ENCODE peak calls at places on chromosomes 6 and 20, in five cellular contexts. W is activated naive CD8-positive, alpha-beta T cell treated with anti-CD3 and anti-CD28 coated beads, Interleukin-2, amount 50 U/mL, for 24 hours; U is stimulated activated CD4-positive, alpha-beta T cell treated with anti-CD3 and anti-CD28 coated beads, Interleukin-4, amount 100 ng/mL, for 48 hours; B is aorta; I is NCI-H1436. A is an unnamed sample.

GRCh38 chr6:150567360-150567759 is 32.3 kb upstream of the PLEKHG1 start:
- DNase-seq in W (no peak), U (no peak), B (no peak), I (no peak), A (no peak)

GRCh38 chr20:4896119-4896700 is 105.1 kb downstream of the SLC23A2 start:
- DNase-seq in W (no peak), U (no peak), B (no peak), I (no peak), A (no peak)

GRCh38 chr6:160950507-160950906 is 41.1 kb upstream of the MAP3K4 start:
- DNase-seq in W (no peak), U (no peak), B (no peak), I (no peak), A (no peak)

GRCh38 chr6:32181148-32181702 is 2.8 kb downstream of the AGER start:
- DNase-seq in W (no peak), U (no peak), B (peak; percentile 60), I (no peak), A (no peak)

GRCh38 chr6:137589067-137589848 is 95.1 kb upstream of the OLIG3 start:
- DNase-seq in W (peak; percentile 11), U (peak; percentile 36), B (no peak), I (peak; percentile 5), A (no peak)

GRCh38 chr6:113858067-113858604 is 991 bp downstream of the MARCKS start:
- DNase-seq in W (peak; percentile 16), U (no peak), B (no peak), I (peak; percentile 57), A (peak; percentile 15)

GRCh38 chr6:81476881-81477280 is 275.6 kb downstream of the TENT5A start:
- DNase-seq in W (no peak), U (no peak), B (no peak), I (no peak), A (no peak)

GRCh38 chr6:144346719-144347446 is 61.7 kb downstream of the UTRN start:
- DNase-seq in W (no peak), U (no peak), B (no peak), I (no peak), A (no peak)

GRCh38 chr20:19045366-19045765 is 167.1 kb upstream of the SLC24A3 start:
- DNase-seq in W (no peak), U (no peak), B (no peak), I (no peak), A (no peak)

GRCh38 chr6:49269190-49269589 is 193.9 kb downstream of the MMUT start:
- DNase-seq in W (no peak), U (no peak), B (no peak), I (no peak), A (no peak)

GRCh38 chr6:13614126-13614925 is 809 bp upstream of the NOL7 start:
- DNase-seq in W (peak; percentile 43), U (peak; percentile 19), B (peak; percentile 86), I (peak; percentile 32), A (peak; percentile 29)

GRCh38 chr20:10550204-10551118 is 115.4 kb downstream of the SLX4IP start:
- DNase-seq in W (peak; percentile 10), U (no peak), B (no peak), I (no peak), A (no peak)

GRCh38 chr6:2909718-2910117 is 6.6 kb upstream of the SERPINB9 start:
- DNase-seq in W (peak; percentile 30), U (no peak), B (no peak), I (no peak), A (no peak)

GRCh38 chr6:146914563-146915483 is 289.4 kb upstream of the STXBP5 start:
- DNase-seq in W (no peak), U (no peak), B (peak; percentile 77), I (no peak), A (no peak)

GRCh38 chr20:10309326-10309725 is 90.7 kb downstream of the SNAP25 start:
- DNase-seq in W (no peak), U (no peak), B (no peak), I (no peak), A (peak; percentile 44)

GRCh38 chr20:9515761-9516657 is 1.6 kb downstream of the LAMP5 start:
- DNase-seq in W (no peak), U (no peak), B (no peak), I (no peak), A (no peak)

GRCh38 chr6:95413789-95414188 is 163.5 kb upstream of the MANEA start:
- DNase-seq in W (no peak), U (no peak), B (no peak), I (no peak), A (no peak)

GRCh38 chr20:10648651-10649050 is 25.1 kb downstream of the JAG1 start:
- DNase-seq in W (no peak), U (no peak), B (no peak), I (no peak), A (no peak)

GRCh38 chr6:98747246-98747645 is 87.1 kb upstream of the POU3F2 start:
- DNase-seq in W (no peak), U (no peak), B (no peak), I (no peak), A (no peak)

GRCh38 chr20:57991211-57991841 is 237.1 kb downstream of the ANKRD60 start:
- DNase-seq in W (peak; percentile 31), U (no peak), B (peak; percentile 81), I (no peak), A (no peak)

GRCh38 chr6:44043479-44044153 is 83.6 kb downstream of the MRPL14 start:
- DNase-seq in W (no peak), U (no peak), B (peak; percentile 36), I (no peak), A (no peak)

GRCh38 chr6:164106345-164106769 is 691.8 kb downstream of the QKI start:
- DNase-seq in W (no peak), U (no peak), B (no peak), I (no peak), A (no peak)

GRCh38 chr6:36780517-36781210 is 58.6 kb downstream of the CPNE5 start:
- DNase-seq in W (no peak), U (no peak), B (no peak), I (no peak), A (no peak)

GRCh38 chr20:37245671-37246237 is 15.9 kb downstream of the GHRH start:
- DNase-seq in W (no peak), U (no peak), B (no peak), I (peak; percentile 79), A (no peak)

GRCh38 chr20:14197097-14197496 is 140.3 kb downstream of the FLRT3 start:
- DNase-seq in W (no peak), U (no peak), B (no peak), I (no peak), A (no peak)

GRCh38 chr6:30556714-30556963 is 350 bp upstream of the GNL1 start:
- DNase-seq in W (peak; percentile 87), U (peak; percentile 83), B (peak; percentile 96), I (no peak), A (no peak)

GRCh38 chr20:64156886-64157875 is 7.1 kb upstream of the MYT1 start:
- DNase-seq in W (no peak), U (no peak), B (no peak), I (no peak), A (no peak)

GRCh38 chr6:170072246-170072645 is 218.6 kb downstream of the DLL1 start:
- DNase-seq in W (no peak), U (no peak), B (no peak), I (no peak), A (no peak)

GRCh38 chr6:5175195-5175594 is 85.6 kb downstream of the LYRM4 start:
- DNase-seq in W (peak; percentile 22), U (no peak), B (no peak), I (no peak), A (no peak)

GRCh38 chr20:36861875-36862801 is 13.8 kb upstream of the TLDC2 start:
- DNase-seq in W (no peak), U (no peak), B (peak; percentile 91), I (no peak), A (peak; percentile 50)

GRCh38 chr6:132368916-132369481 is 32.3 kb downstream of the MOXD1 start:
- DNase-seq in W (no peak), U (no peak), B (no peak), I (no peak), A (no peak)

GRCh38 chr6:145044606-145045275 is 690.6 kb downstream of the EPM2A start:
- DNase-seq in W (no peak), U (no peak), B (no peak), I (no peak), A (no peak)

GRCh38 chr6:114115659-114116058 is 144.7 kb upstream of the HDAC2 start:
- DNase-seq in W (no peak), U (no peak), B (no peak), I (no peak), A (no peak)

GRCh38 chr20:44212792-44213191 is 2.2 kb upstream of the OSER1 start:
- DNase-seq in W (no peak), U (no peak), B (no peak), I (no peak), A (no peak)

GRCh38 chr20:39775110-39775509 is 813.0 kb downstream of the DHX35 start:
- DNase-seq in W (no peak), U (no peak), B (peak; percentile 81), I (no peak), A (no peak)

GRCh38 chr6:16438677-16439615 is 200.6 kb downstream of the GMPR start:
- DNase-seq in W (no peak), U (no peak), B (no peak), I (no peak), A (no peak)